ENCODE peak calls at places on chromosome 13, in ten cellular contexts. One of them, this sample, is unnamed.
A peak's percentile ranks its signal among the peaks of the same experiment; 100 is the strongest.

GRCh38 chr13:45276887-45277286 is 64.1 kb downstream of the TPT1 start:
- DNase-seq in fibroblast of pulmonary artery: no peak
- DNase-seq in HL-60: peak; percentile 27
- DNase-seq in mucosa of descending colon: no peak
- DNase-seq in pancreas: no peak
- DNase-seq in BE2C: no peak
- DNase-seq in transverse colon: no peak
- DNase-seq in cardiac fibroblast: no peak
- DNase-seq in heart left ventricle: no peak
- DNase-seq in GM23338: no peak
- DNase-seq in this sample: no peak

GRCh38 chr13:96848275-96848674 is 146.0 kb downstream of the OXGR1 start:
- DNase-seq in heart left ventricle: no peak
- DNase-seq in BE2C: no peak
- DNase-seq in mucosa of descending colon: no peak
- DNase-seq in transverse colon: no peak
- DNase-seq in cardiac fibroblast: no peak
- DNase-seq in fibroblast of pulmonary artery: no peak
- DNase-seq in HL-60: no peak
- DNase-seq in pancreas: no peak
- DNase-seq in GM23338: no peak
- DNase-seq in this sample: no peak

GRCh38 chr13:27375686-27376326 is 48.6 kb upstream of the GTF3A start:
- DNase-seq in mucosa of descending colon: no peak
- DNase-seq in cardiac fibroblast: peak; percentile 82
- DNase-seq in GM23338: peak; percentile 93
- DNase-seq in heart left ventricle: no peak
- DNase-seq in pancreas: peak; percentile 81
- DNase-seq in HL-60: no peak
- DNase-seq in transverse colon: peak; percentile 72
- DNase-seq in BE2C: peak; percentile 82
- DNase-seq in fibroblast of pulmonary artery: peak; percentile 74
- DNase-seq in this sample: peak; percentile 76

GRCh38 chr13:82088781-82089180 is 1747.9 kb upstream of the SPRY2 start:
- DNase-seq in HL-60: no peak
- DNase-seq in pancreas: no peak
- DNase-seq in BE2C: no peak
- DNase-seq in mucosa of descending colon: no peak
- DNase-seq in cardiac fibroblast: no peak
- DNase-seq in GM23338: no peak
- DNase-seq in fibroblast of pulmonary artery: peak; percentile 3
- DNase-seq in transverse colon: no peak
- DNase-seq in heart left ventricle: no peak
- DNase-seq in this sample: no peak

GRCh38 chr13:34608326-34608725 is 333.7 kb upstream of the NBEA start:
- DNase-seq in fibroblast of pulmonary artery: no peak
- DNase-seq in transverse colon: no peak
- DNase-seq in heart left ventricle: no peak
- DNase-seq in HL-60: no peak
- DNase-seq in cardiac fibroblast: no peak
- DNase-seq in mucosa of descending colon: no peak
- DNase-seq in GM23338: no peak
- DNase-seq in BE2C: no peak
- DNase-seq in pancreas: no peak
- DNase-seq in this sample: no peak

GRCh38 chr13:66996503-66996902 is 233.6 kb downstream of the PCDH9 start:
- DNase-seq in transverse colon: no peak
- DNase-seq in HL-60: no peak
- DNase-seq in GM23338: no peak
- DNase-seq in BE2C: no peak
- DNase-seq in mucosa of descending colon: no peak
- DNase-seq in pancreas: no peak
- DNase-seq in fibroblast of pulmonary artery: peak; percentile 3
- DNase-seq in cardiac fibroblast: no peak
- DNase-seq in heart left ventricle: no peak
- DNase-seq in this sample: no peak

GRCh38 chr13:32383836-32384618 is 43.9 kb downstream of the N4BP2L1 start:
- DNase-seq in cardiac fibroblast: no peak
- DNase-seq in fibroblast of pulmonary artery: no peak
- DNase-seq in pancreas: no peak
- DNase-seq in HL-60: no peak
- DNase-seq in BE2C: no peak
- DNase-seq in GM23338: no peak
- DNase-seq in transverse colon: no peak
- DNase-seq in heart left ventricle: no peak
- DNase-seq in mucosa of descending colon: no peak
- DNase-seq in this sample: no peak

GRCh38 chr13:33284916-33285315 is 639 bp downstream of the STARD13 start:
- DNase-seq in BE2C: no peak
- DNase-seq in cardiac fibroblast: no peak
- DNase-seq in GM23338: no peak
- DNase-seq in heart left ventricle: no peak
- DNase-seq in fibroblast of pulmonary artery: peak; percentile 53
- DNase-seq in transverse colon: no peak
- DNase-seq in pancreas: no peak
- DNase-seq in mucosa of descending colon: no peak
- DNase-seq in HL-60: no peak
- DNase-seq in this sample: peak; percentile 53

GRCh38 chr13:82747331-82747730 is 1134.9 kb downstream of the SLITRK1 start:
- DNase-seq in cardiac fibroblast: no peak
- DNase-seq in fibroblast of pulmonary artery: no peak
- DNase-seq in GM23338: peak; percentile 73
- DNase-seq in HL-60: no peak
- DNase-seq in heart left ventricle: no peak
- DNase-seq in mucosa of descending colon: no peak
- DNase-seq in pancreas: no peak
- DNase-seq in BE2C: no peak
- DNase-seq in transverse colon: no peak
- DNase-seq in this sample: peak; percentile 5

GRCh38 chr13:45361596-45362206 is 20.7 kb upstream of the TPT1 start:
- DNase-seq in cardiac fibroblast: no peak
- DNase-seq in BE2C: no peak
- DNase-seq in transverse colon: no peak
- DNase-seq in pancreas: no peak
- DNase-seq in HL-60: no peak
- DNase-seq in GM23338: no peak
- DNase-seq in mucosa of descending colon: no peak
- DNase-seq in heart left ventricle: no peak
- DNase-seq in fibroblast of pulmonary artery: peak; percentile 38
- DNase-seq in this sample: peak; percentile 77

GRCh38 chr13:40536443-40537113 is 129.9 kb downstream of the FOXO1 start:
- DNase-seq in mucosa of descending colon: no peak
- DNase-seq in BE2C: no peak
- DNase-seq in transverse colon: peak; percentile 52
- DNase-seq in HL-60: no peak
- DNase-seq in fibroblast of pulmonary artery: no peak
- DNase-seq in pancreas: peak; percentile 91
- DNase-seq in heart left ventricle: no peak
- DNase-seq in cardiac fibroblast: no peak
- DNase-seq in GM23338: no peak
- DNase-seq in this sample: no peak

GRCh38 chr13:37409756-37410155 is 188.8 kb downstream of the POSTN start:
- DNase-seq in fibroblast of pulmonary artery: no peak
- DNase-seq in heart left ventricle: no peak
- DNase-seq in HL-60: no peak
- DNase-seq in cardiac fibroblast: no peak
- DNase-seq in pancreas: no peak
- DNase-seq in BE2C: no peak
- DNase-seq in mucosa of descending colon: no peak
- DNase-seq in GM23338: no peak
- DNase-seq in transverse colon: no peak
- DNase-seq in this sample: peak; percentile 42

GRCh38 chr13:49627831-49628652 is at the start of gene ARL11:
- DNase-seq in mucosa of descending colon: peak; percentile 87
- DNase-seq in GM23338: peak; percentile 90
- DNase-seq in BE2C: peak; percentile 22
- DNase-seq in HL-60: peak; percentile 81
- DNase-seq in transverse colon: peak; percentile 80
- DNase-seq in cardiac fibroblast: no peak
- DNase-seq in heart left ventricle: peak; percentile 81
- DNase-seq in pancreas: no peak
- DNase-seq in fibroblast of pulmonary artery: no peak
- DNase-seq in this sample: no peak

GRCh38 chr13:21478881-21479808 is 20.0 kb upstream of the ZDHHC20 start:
- DNase-seq in GM23338: peak; percentile 87
- DNase-seq in mucosa of descending colon: no peak
- DNase-seq in BE2C: peak; percentile 51
- DNase-seq in cardiac fibroblast: peak; percentile 86
- DNase-seq in heart left ventricle: no peak
- DNase-seq in transverse colon: peak; percentile 30
- DNase-seq in HL-60: no peak
- DNase-seq in pancreas: peak; percentile 41
- DNase-seq in fibroblast of pulmonary artery: peak; percentile 88
- DNase-seq in this sample: peak; percentile 82

DNA sequence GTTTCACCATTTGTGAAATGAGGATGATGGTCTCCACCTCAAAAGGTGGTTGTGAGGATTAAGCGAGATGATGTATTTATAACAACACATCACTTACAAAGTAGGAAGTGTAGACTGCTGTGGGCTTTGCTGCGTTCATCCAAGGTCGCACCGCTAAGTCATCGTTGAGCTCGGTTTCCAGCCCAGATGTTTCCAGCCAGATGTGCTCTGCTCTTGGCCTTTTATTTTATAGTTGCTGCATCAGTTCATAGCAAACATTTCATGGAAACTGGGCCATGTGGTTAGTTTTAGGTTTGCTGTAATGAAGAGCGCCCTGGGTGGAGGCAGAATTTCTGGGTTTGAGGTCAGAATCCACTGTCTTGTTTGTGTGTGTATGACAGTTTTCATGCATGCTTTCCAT is 76.5 kb upstream of the RNF113B start:
- DNase-seq in GM23338: no peak
- DNase-seq in mucosa of descending colon: no peak
- DNase-seq in transverse colon: no peak
- DNase-seq in HL-60: no peak
- DNase-seq in pancreas: no peak
- DNase-seq in BE2C: no peak
- DNase-seq in heart left ventricle: no peak
- DNase-seq in cardiac fibroblast: no peak
- DNase-seq in fibroblast of pulmonary artery: no peak
- DNase-seq in this sample: peak; percentile 68
- H3K4me3 ChIP-seq in GM23338: no peak overlapping the region
- H3K4me3 ChIP-seq in mucosa of descending colon: no peak overlapping the region
- H3K4me3 ChIP-seq in transverse colon: no peak overlapping the region
- H3K4me3 ChIP-seq in HL-60: no peak overlapping the region
- H3K4me3 ChIP-seq in pancreas: no peak overlapping the region
- H3K4me3 ChIP-seq in BE2C: no peak overlapping the region
- H3K4me3 ChIP-seq in heart left ventricle: no peak overlapping the region
- H3K4me3 ChIP-seq in cardiac fibroblast: no peak overlapping the region
- H3K4me3 ChIP-seq in fibroblast of pulmonary artery: no peak overlapping the region
- H3K4me3 ChIP-seq in this sample: no peak overlapping the region

DNA sequence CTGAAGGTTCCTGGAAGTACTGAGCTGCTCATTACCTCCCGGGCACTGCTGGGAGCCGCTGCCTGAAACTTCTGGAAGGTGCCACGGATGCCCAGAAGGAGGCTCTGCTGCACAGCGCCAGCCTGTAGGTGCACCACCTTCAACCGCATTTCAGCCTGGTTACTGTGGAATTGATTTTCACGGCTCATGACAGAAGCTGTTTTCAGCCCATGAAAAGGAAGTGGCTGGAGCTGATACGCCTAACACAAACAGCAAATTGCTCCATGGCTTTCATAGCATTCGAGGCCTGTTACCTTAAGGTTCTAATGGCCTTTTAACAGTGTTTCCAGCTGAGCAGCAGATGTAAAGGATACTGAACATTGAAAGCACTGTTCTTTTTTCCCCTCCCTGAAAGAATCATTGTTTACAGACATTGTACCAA is 22.0 kb downstream of the GPC6 start:
- DNase-seq in HL-60: no peak
- DNase-seq in mucosa of descending colon: no peak
- DNase-seq in fibroblast of pulmonary artery: peak; percentile 56
- DNase-seq in cardiac fibroblast: peak; percentile 76
- DNase-seq in transverse colon: no peak
- DNase-seq in GM23338: peak; percentile 72
- DNase-seq in heart left ventricle: no peak
- DNase-seq in BE2C: peak; percentile 83
- DNase-seq in pancreas: peak; percentile 75
- DNase-seq in this sample: no peak
- TF ChIP-seq CTCF in HL-60: no peak
- TF ChIP-seq CTCF in mucosa of descending colon: no peak
- TF ChIP-seq CTCF in fibroblast of pulmonary artery: peak; percentile 24
- TF ChIP-seq CTCF in cardiac fibroblast: peak; percentile 5
- TF ChIP-seq CTCF in transverse colon: no peak
- TF ChIP-seq CTCF in GM23338: peak; percentile 65
- TF ChIP-seq CTCF in heart left ventricle: peak; percentile 3
- TF ChIP-seq CTCF in BE2C: peak; percentile 96
- TF ChIP-seq CTCF in pancreas: peak; percentile 39
- TF ChIP-seq CTCF in this sample: no peak

GRCh38 chr13:108705031-108705430 is 75.6 kb downstream of the MYO16 start:
- DNase-seq in cardiac fibroblast: no peak
- DNase-seq in fibroblast of pulmonary artery: no peak
- DNase-seq in BE2C: no peak
- DNase-seq in heart left ventricle: no peak
- DNase-seq in GM23338: no peak
- DNase-seq in HL-60: no peak
- DNase-seq in mucosa of descending colon: no peak
- DNase-seq in pancreas: no peak
- DNase-seq in transverse colon: no peak
- DNase-seq in this sample: no peak

GRCh38 chr13:108700421-108701170 is 71.2 kb downstream of the MYO16 start:
- DNase-seq in pancreas: no peak
- DNase-seq in fibroblast of pulmonary artery: no peak
- DNase-seq in cardiac fibroblast: no peak
- DNase-seq in HL-60: no peak
- DNase-seq in heart left ventricle: no peak
- DNase-seq in mucosa of descending colon: no peak
- DNase-seq in transverse colon: no peak
- DNase-seq in GM23338: peak; percentile 6
- DNase-seq in BE2C: no peak
- DNase-seq in this sample: peak; percentile 57

GRCh38 chr13:108702171-108702570 is 72.8 kb downstream of the MYO16 start:
- DNase-seq in heart left ventricle: no peak
- DNase-seq in BE2C: no peak
- DNase-seq in mucosa of descending colon: no peak
- DNase-seq in transverse colon: no peak
- DNase-seq in HL-60: no peak
- DNase-seq in cardiac fibroblast: no peak
- DNase-seq in pancreas: no peak
- DNase-seq in GM23338: no peak
- DNase-seq in fibroblast of pulmonary artery: no peak
- DNase-seq in this sample: no peak
- H3K4me3 ChIP-seq in heart left ventricle: no peak overlapping the region
- H3K4me3 ChIP-seq in BE2C: no peak overlapping the region
- H3K4me3 ChIP-seq in mucosa of descending colon: no peak overlapping the region
- H3K4me3 ChIP-seq in transverse colon: no peak overlapping the region
- H3K4me3 ChIP-seq in HL-60: no peak overlapping the region
- H3K4me3 ChIP-seq in cardiac fibroblast: no peak overlapping the region
- H3K4me3 ChIP-seq in pancreas: no peak overlapping the region
- H3K4me3 ChIP-seq in GM23338: no peak overlapping the region
- H3K4me3 ChIP-seq in fibroblast of pulmonary artery: no peak overlapping the region
- H3K4me3 ChIP-seq in this sample: no peak overlapping the region

DNA sequence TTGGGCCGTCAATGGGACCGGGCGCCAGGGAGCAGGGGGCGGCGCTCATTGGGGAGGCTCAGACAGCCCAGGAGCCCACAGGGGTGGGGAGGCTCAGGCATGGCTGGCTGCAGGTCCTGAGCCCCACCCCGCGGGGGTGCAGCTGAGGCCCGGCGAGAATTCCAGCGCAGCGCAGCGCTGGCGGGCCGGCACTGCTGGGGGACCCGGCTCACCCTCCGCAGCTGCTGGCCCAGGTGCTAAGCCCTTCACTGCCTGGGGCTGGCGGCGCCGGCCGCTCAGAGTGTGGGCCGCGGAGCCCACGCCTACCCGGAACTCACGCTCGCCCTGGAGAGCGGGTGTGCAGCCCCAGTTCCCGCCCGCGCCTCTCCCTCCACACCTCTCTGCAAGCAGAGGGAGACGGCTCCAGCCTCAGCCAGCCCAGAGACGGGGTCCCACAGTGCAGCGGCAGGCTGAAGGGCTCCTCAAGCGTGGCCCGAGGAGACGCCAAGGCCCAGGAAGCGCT is 1227.4 kb downstream of the PCDH17 start:
- DNase-seq in mucosa of descending colon: no peak
- DNase-seq in transverse colon: no peak
- DNase-seq in GM23338: no peak
- DNase-seq in BE2C: no peak
- DNase-seq in heart left ventricle: peak; percentile 61
- DNase-seq in fibroblast of pulmonary artery: no peak
- DNase-seq in cardiac fibroblast: no peak
- DNase-seq in HL-60: no peak
- DNase-seq in pancreas: no peak
- DNase-seq in this sample: no peak
- TF ChIP-seq CTCF in mucosa of descending colon: no peak
- TF ChIP-seq CTCF in transverse colon: no peak
- TF ChIP-seq CTCF in GM23338: no peak
- TF ChIP-seq CTCF in BE2C: no peak
- TF ChIP-seq CTCF in heart left ventricle: no peak
- TF ChIP-seq CTCF in fibroblast of pulmonary artery: no peak
- TF ChIP-seq CTCF in cardiac fibroblast: no peak
- TF ChIP-seq CTCF in HL-60: no peak
- TF ChIP-seq CTCF in pancreas: no peak
- TF ChIP-seq CTCF in this sample: no peak

This sample was measured in fibroblast of mammary gland.